ENCODE peak calls at places on chromosome 14, in six cellular contexts. O, B, W, I, V and A are unnamed samples.

GRCh38 chr14:23186913-23187654 is 3.6 kb upstream of the SLC7A8 start:
- DNase-seq in B (peak), W (peak), O (peak), I (peak), V (no peak), A (peak)

GRCh38 chr14:61514006-61514830 is 181.1 kb upstream of the HIF1A start:
- DNase-seq in V (no peak), B (no peak), I (peak), W (peak), O (peak), A (peak)

GRCh38 chr14:91154851-91155625 is 41.2 kb downstream of the DGLUCY start:
- DNase-seq in W (peak), V (no peak), O (peak), I (peak), B (peak), A (peak)

GRCh38 chr14:96666088-96666487 is 131.1 kb upstream of the VRK1 start:
- DNase-seq in O (no peak), V (no peak), I (no peak), W (no peak), B (no peak), A (no peak)

GRCh38 chr14:95876769-95877490 is at the start of gene TUNAR:
- DNase-seq in B (no peak), V (peak), W (no peak), O (no peak), I (no peak), A (no peak)

GRCh38 chr14:35336171-35337073 is 44.2 kb downstream of the PSMA6 start:
- DNase-seq in I (peak), O (peak), B (peak), V (no peak), W (peak), A (peak)

GRCh38 chr14:91171291-91171690 is 57.4 kb downstream of the DGLUCY start:
- DNase-seq in B (no peak), O (no peak), W (no peak), I (no peak), V (no peak), A (no peak)

GRCh38 chr14:75489480-75489837 is 32.8 kb upstream of the BATF start:
- DNase-seq in I (no peak), B (no peak), O (no peak), V (no peak), W (no peak), A (no peak)

GRCh38 chr14:52918486-52918885 is 32.4 kb downstream of the FERMT2 start:
- DNase-seq in V (no peak), B (peak), O (peak), W (peak), I (peak), A (peak)

GRCh38 chr14:97977711-97978261 is 1180.6 kb downstream of the VRK1 start:
- DNase-seq in W (no peak), O (peak), B (no peak), I (peak), V (no peak), A (peak)

GRCh38 chr14:88879016-88879415 is 54.6 kb downstream of the TTC8 start:
- DNase-seq in V (no peak), I (peak), O (peak), B (peak), W (peak), A (peak)

GRCh38 chr14:22650960-22651521 is 6.9 kb upstream of the OR6J1 start:
- DNase-seq in V (no peak), W (no peak), B (peak), O (peak), I (peak), A (peak)

GRCh38 chr14:86990396-86990795 is 1002.6 kb downstream of the GALC start:
- DNase-seq in V (no peak), B (no peak), W (no peak), I (no peak), O (peak), A (no peak)

GRCh38 chr14:41446008-41446407 is 160.7 kb upstream of the LRFN5 start:
- DNase-seq in I (no peak), O (no peak), W (no peak), B (no peak), V (no peak), A (no peak)

GRCh38 chr14:99481745-99482099 is 513 bp downstream of the CCNK start:
- DNase-seq in W (peak), O (peak), I (peak), B (peak), V (no peak), A (peak)

GRCh38 chr14:31420013-31420318 is 384 bp downstream of the HEATR5A start:
- DNase-seq in B (no peak), I (no peak), V (no peak), O (peak), W (no peak), A (no peak)

GRCh38 chr14:94005324-94005723 is 8.2 kb downstream of the CCDC197 start:
- DNase-seq in V (no peak), B (no peak), W (no peak), O (no peak), I (no peak), A (no peak)

GRCh38 chr14:51069065-51069464 is 25.8 kb downstream of the TRIM9 start:
- DNase-seq in O (no peak), B (peak), I (no peak), V (no peak), W (no peak), A (peak)

GRCh38 chr14:21069388-21070082 is 569 bp upstream of the ARHGEF40 start:
- DNase-seq in W (peak), O (no peak), I (peak), B (peak), V (peak), A (peak)

GRCh38 chr14:35406811-35407630 is 2.5 kb upstream of the NFKBIA start:
- DNase-seq in O (peak), B (peak), I (peak), W (peak), V (peak), A (peak)

DNA sequence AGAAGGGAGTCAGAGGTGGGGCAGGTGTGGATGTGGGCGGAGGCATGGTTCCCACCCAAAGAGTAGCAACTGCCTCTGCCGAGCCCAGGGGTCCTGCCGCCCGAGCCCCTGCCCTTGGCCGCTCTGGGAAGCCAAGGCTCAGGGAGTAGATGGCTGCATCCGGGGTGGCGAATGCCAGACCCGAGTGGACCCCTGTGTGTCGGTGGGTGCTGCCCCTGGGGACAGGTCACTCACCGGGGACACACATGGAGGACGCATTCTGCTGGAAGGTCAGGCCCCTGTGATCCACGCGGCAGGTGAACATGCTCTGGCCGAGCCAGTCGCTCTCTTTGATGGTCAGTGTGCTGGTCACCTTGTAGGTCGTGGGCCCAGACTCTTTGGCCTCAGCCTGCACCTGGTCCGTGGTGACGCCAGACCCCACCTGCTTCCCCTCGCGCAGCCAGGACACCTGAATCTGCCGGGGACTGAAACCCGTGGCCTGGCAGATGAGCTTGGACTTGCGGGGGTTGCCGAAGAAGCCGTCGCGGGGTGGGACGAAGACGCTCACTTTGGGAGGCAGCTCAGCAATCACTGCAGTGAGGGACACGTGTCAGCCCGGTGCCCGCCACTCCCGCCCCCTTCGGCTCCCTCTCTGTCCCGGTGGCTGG is 329.0 kb downstream of the TMEM121 start:
- DNase-seq in V (no peak), O (no peak), W (no peak), I (no peak), B (no peak), A (no peak)
- H3K4me2 ChIP-seq in V (no peak), O (no peak), W (no peak), I (no peak), B (no peak), A (no peak)

DNA sequence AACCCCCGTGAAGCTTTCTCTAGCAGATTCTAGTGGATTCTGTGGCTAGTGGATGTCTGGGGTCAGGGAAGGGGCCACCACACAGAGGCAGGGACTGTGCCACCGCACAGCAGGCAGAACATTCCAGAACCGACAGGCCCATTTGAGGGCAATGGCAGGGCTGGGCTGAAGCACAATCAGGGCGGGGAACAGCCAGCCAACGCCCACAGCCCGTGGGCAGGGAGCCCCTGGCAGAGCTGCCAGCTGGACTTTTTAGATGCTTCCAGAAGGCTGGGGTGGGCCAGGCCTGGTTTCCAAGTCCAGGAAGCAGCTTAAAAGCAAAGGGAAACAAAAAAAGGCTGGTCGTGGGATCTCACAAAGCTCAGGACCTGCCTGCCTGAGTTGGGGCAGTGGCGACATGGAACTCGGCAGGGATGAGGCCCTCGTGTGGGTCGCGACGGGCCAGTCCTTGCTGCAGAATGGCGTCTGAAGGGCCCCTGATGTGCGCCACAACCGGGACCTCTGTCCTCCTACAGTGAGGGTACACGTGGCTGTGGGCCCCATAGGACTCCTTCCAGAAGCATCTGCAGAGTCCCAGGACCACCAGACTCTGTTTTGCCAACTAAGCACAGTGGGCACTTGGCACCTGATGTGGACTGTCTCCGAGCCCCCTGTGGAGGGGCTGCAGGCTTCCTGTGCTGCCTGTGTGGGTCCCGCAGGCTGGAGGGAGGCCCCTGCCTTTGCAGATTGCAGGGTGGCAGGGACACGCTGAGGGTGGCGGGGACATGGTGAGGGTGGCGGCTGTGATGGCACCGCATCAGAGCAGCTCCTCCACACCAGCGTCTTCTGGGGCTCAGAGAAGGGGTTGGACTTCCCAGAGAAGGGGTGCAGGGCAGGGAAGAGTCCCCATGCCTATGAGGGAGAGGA is 7.8 kb downstream of the ZFYVE21 start:
- DNase-seq in O (no peak), B (no peak), W (no peak), I (no peak), V (no peak), A (no peak)
- H3K4me2 ChIP-seq in O (no peak), B (no peak), W (no peak), I (no peak), V (no peak), A (peak)

GRCh38 chr14:68932686-68933085 is 46.4 kb downstream of the ACTN1 start:
- DNase-seq in W (no peak), I (no peak), O (no peak), B (no peak), V (no peak), A (no peak)
- H3K4me2 ChIP-seq in W (no peak), I (no peak), O (no peak), B (no peak), V (no peak), A (peak)

GRCh38 chr14:32434880-32435279 is 105.8 kb downstream of the AKAP6 start:
- DNase-seq in I (no peak), B (no peak), O (no peak), V (no peak), W (no peak), A (no peak)

GRCh38 chr14:32436993-32437392 is 107.9 kb downstream of the AKAP6 start:
- DNase-seq in I (no peak), O (no peak), W (no peak), V (no peak), B (no peak), A (no peak)

GRCh38 chr14:32432813-32433538 is 103.9 kb downstream of the AKAP6 start:
- DNase-seq in V (no peak), I (no peak), B (no peak), W (no peak), O (no peak), A (no peak)

GRCh38 chr14:32435411-32435810 is 106.3 kb downstream of the AKAP6 start:
- DNase-seq in O (no peak), I (no peak), V (no peak), B (no peak), W (no peak), A (no peak)

GRCh38 chr14:32434180-32434579 is 105.1 kb downstream of the AKAP6 start:
- DNase-seq in I (no peak), B (no peak), O (peak), V (no peak), W (no peak), A (no peak)
- H3K4me2 ChIP-seq in I (no peak), B (no peak), O (no peak), V (no peak), W (no peak), A (no peak)

DNA sequence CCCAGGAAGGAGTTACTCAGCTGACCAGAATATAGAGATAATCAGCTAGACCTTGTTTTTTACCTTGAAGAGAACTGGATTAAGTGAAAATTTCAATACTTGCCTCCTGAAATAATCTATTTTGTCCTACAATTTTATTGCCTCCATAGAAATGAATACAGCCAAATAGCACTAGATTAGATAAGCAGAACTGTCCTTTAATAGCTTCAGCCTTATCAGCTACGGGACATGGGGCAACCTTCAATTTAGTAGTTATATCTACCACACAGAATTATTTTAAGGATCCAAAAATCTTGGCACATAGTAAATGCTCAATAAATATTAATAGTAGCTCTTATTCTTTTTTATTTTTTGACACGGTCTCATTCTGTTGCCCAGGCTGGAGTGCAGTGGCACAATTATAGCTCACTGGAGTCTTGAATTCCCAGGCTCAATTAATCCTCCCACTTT is 67.2 kb upstream of the PLEKHG3 start:
- DNase-seq in O (no peak), W (no peak), I (no peak), B (no peak), V (no peak), A (no peak)
- H3K4me2 ChIP-seq in O (no peak), W (no peak), I (no peak), B (no peak), V (no peak), A (no peak)

DNA sequence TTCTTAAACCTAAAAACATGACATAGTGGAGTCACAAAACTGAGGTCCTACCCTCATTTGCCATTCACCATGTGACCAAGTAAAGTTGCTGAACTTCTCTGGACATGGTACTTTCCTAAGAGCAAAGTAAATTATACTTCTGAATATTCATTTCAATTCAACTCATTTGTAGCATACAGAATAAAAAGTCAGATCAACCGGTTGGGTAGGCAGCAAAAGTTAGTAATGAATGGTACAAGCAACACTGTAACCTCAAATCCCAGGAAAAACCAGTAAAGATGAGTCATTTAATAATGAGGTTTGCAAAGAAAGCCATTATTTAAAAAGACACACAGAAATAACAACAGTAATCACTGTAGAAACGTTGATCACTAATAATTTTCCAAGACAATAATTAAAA is 8.7 kb downstream of the POLE2 start:
- DNase-seq in I (no peak), O (peak), V (no peak), W (peak), B (no peak), A (peak)
- H3K4me2 ChIP-seq in I (no peak), O (peak), V (no peak), W (no peak), B (no peak), A (no peak)

DNA sequence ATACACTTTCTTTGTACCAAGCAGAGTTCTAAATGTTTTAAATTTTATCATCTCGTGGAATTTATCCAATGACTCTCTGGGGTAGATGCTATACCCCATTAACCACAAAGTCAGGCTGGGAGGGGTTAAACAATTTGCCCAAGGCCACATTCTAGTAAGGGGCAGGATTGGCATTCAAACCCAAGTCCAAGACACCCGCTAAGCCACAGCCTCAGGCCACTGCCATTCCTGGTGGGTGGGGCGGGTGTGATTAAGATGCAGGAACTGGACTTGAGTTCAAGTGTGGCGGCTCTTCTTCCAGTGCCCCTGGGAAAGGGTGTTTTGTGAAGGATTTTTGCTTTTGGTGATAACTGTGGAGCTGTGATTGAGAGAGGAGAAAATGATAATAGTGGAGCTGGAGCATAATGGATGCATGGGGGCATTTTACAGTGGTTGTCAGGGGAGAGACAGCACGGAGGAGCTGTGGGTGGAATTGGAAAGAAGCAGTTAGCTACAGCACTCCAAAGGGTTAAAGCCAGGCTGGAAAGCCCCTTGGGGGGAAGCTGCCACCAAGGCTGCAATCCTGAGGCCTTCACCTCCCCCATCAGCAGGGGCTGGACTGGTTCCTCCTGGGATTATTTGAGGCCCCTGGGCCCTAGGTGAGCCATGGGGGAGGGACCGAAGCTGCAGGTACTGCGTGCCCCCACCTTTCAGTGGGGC is 1.0 kb upstream of the VRTN start:
- DNase-seq in O (no peak), B (no peak), V (no peak), W (no peak), I (no peak), A (no peak)
- H3K4me2 ChIP-seq in O (no peak), B (no peak), V (no peak), W (no peak), I (no peak), A (no peak)

GRCh38 chr14:77301103-77301502 is 19.6 kb downstream of the POMT2 start:
- DNase-seq in O (peak), W (peak), I (peak), V (peak), B (peak), A (peak)

GRCh38 chr14:77305696-77306095 is 15.0 kb downstream of the POMT2 start:
- DNase-seq in I (no peak), O (no peak), V (no peak), B (no peak), W (no peak), A (no peak)

GRCh38 chr14:77299776-77300175 is 20.9 kb downstream of the POMT2 start:
- DNase-seq in I (no peak), W (no peak), V (no peak), B (no peak), O (no peak), A (no peak)

GRCh38 chr14:77303417-77304156 is 17.1 kb downstream of the POMT2 start:
- DNase-seq in I (peak), O (peak), V (no peak), B (peak), W (peak), A (peak)

DNA sequence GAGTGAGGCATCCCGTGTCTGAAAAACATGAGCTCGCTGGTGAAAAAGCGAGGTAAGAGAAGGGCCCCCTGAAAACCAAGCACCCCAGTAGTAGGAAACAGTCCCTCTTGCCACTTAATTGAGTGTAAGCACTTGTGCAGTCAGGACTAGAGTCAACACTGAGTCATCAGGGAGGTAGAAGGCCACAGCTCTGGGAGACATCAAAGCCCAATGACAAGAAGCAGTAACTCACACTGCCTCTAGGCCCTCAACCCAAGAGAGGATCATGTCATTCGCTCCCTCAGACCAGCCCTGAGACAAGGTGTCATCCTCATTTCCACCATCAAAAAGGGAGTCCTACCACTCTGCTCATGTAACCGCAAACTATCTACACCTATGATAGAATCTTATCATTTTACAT is 17.8 kb downstream of the POMT2 start:
- DNase-seq in B (peak), W (peak), O (peak), V (no peak), I (peak), A (peak)
- H3K4me2 ChIP-seq in B (no peak), W (peak), O (peak), V (no peak), I (no peak), A (peak)